ENCODE peak calls at places on chromosomes 13 and 19, in ten cellular contexts. O is mucosa of descending colon; L is body of pancreas; J is tibial nerve; M is sigmoid colon; T is aorta; G is CD8-positive, alpha-beta memory T cell; S is CD8-positive, alpha-beta T cell; F is psoas muscle; N is spleen. Y is an unnamed sample.

GRCh38 chr13:50224534-50224933 is 209.3 kb downstream of the KCNRG start:
- DNase-seq in O (no peak), L (no peak), J (no peak), M (no peak), T (no peak), G (no peak), S (no peak), F (no peak), N (no peak), Y (no peak)

GRCh38 chr19:2046046-2046907 is 4.8 kb downstream of the MKNK2 start:
- DNase-seq in O (no peak), L (peak; percentile 43), J (no peak), M (peak; percentile 69), T (peak; percentile 77), G (no peak), S (no peak), F (peak; percentile 62), N (peak; percentile 74), Y (no peak)

GRCh38 chr13:111912453-111912866 is 154.5 kb upstream of the SOX1 start:
- DNase-seq in O (no peak), L (no peak), J (no peak), M (peak; percentile 27), T (no peak), G (no peak), S (peak; percentile 2), F (no peak), N (peak; percentile 58), Y (no peak)

GRCh38 chr13:48334534-48335127 is 31.1 kb downstream of the RB1 start:
- DNase-seq in O (peak; percentile 22), L (no peak), J (no peak), M (no peak), T (no peak), G (no peak), S (no peak), F (no peak), N (no peak), Y (no peak)

GRCh38 chr19:44277331-44277730 is 17.6 kb downstream of the ZNF233 start:
- DNase-seq in O (no peak), L (no peak), J (no peak), M (no peak), T (no peak), G (no peak), S (no peak), F (no peak), N (no peak), Y (no peak)

GRCh38 chr19:51792932-51793331 is 2.0 kb upstream of the FPR3 start:
- DNase-seq in O (no peak), L (no peak), J (no peak), M (no peak), T (no peak), G (no peak), S (no peak), F (no peak), N (no peak), Y (no peak)

GRCh38 chr19:51367565-51368365 is 1.0 kb downstream of the CLDND2 start:
- DNase-seq in O (peak; percentile 99), L (peak; percentile 99), J (peak; percentile 98), M (peak; percentile 100), T (peak; percentile 100), G (peak; percentile 95), S (peak; percentile 97), F (peak; percentile 99), N (peak; percentile 100), Y (peak; percentile 95)

GRCh38 chr19:56105090-56105701 is 15.9 kb downstream of the ZNF787 start:
- DNase-seq in O (peak; percentile 92), L (peak; percentile 91), J (peak; percentile 52), M (peak; percentile 95), T (peak; percentile 91), G (no peak), S (peak; percentile 56), F (peak; percentile 88), N (peak; percentile 92), Y (no peak)

GRCh38 chr13:59261928-59262488 is 901.7 kb downstream of the DIAPH3 start:
- DNase-seq in O (no peak), L (no peak), J (no peak), M (no peak), T (no peak), G (no peak), S (no peak), F (no peak), N (no peak), Y (no peak)

GRCh38 chr13:32056316-32056715 is 24.7 kb downstream of the FRY start:
- DNase-seq in O (peak; percentile 60), L (no peak), J (no peak), M (no peak), T (no peak), G (no peak), S (no peak), F (no peak), N (no peak), Y (no peak)

GRCh38 chr19:2720777-2721569 is at the start of gene DIRAS1:
- DNase-seq in O (no peak), L (no peak), J (no peak), M (peak; percentile 51), T (no peak), G (no peak), S (no peak), F (peak; percentile 16), N (no peak), Y (no peak)

GRCh38 chr19:18424890-18425514 is 5.8 kb downstream of the SSBP4 start:
- DNase-seq in O (no peak), L (no peak), J (no peak), M (peak; percentile 60), T (no peak), G (peak; percentile 46), S (no peak), F (no peak), N (no peak), Y (no peak)

GRCh38 chr13:42014119-42014518 is 34.3 kb upstream of the DGKH start:
- DNase-seq in O (no peak), L (no peak), J (no peak), M (no peak), T (no peak), G (no peak), S (no peak), F (no peak), N (no peak), Y (no peak)

GRCh38 chr13:40579535-40579934 is 86.9 kb downstream of the FOXO1 start:
- DNase-seq in O (no peak), L (no peak), J (no peak), M (no peak), T (no peak), G (no peak), S (no peak), F (no peak), N (no peak), Y (no peak)

GRCh38 chr13:40576369-40576768 is 90.1 kb downstream of the FOXO1 start:
- DNase-seq in O (no peak), L (no peak), J (no peak), M (no peak), T (no peak), G (no peak), S (no peak), F (no peak), N (no peak), Y (no peak)

GRCh38 chr13:40580566-40581276 is 85.7 kb downstream of the FOXO1 start:
- DNase-seq in O (no peak), L (peak; percentile 31), J (no peak), M (no peak), T (no peak), G (no peak), S (no peak), F (no peak), N (no peak), Y (no peak)

GRCh38 chr13:40581277-40581579 is 85.2 kb downstream of the FOXO1 start:
- DNase-seq in O (no peak), L (no peak), J (no peak), M (no peak), T (no peak), G (no peak), S (no peak), F (no peak), N (no peak), Y (no peak)

DNA sequence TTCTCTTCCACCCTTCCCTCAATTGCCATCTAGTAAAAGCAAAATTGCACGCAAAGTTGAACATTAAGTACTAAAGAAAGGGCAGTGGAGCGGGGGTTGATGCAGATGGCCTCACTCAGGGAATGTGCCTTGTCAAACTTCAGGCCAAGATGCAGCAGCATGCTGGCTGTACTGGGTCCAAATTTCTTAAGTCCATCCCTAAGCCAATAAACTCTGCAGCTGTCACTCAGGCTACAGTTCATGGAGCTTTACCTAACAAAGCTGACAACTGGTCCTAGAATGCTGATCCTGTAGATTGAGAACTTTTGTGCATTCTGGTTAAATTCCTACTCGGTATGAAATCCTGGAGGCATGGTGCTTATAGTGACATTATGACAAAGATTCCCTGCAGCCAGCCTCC is 88.4 kb downstream of the FOXO1 start:
- DNase-seq in O (no peak), L (no peak), J (no peak), M (no peak), T (no peak), G (no peak), S (no peak), F (no peak), N (no peak), Y (no peak)
- H3K4me1 ChIP-seq in O (peaks cover 10% of the 10 kb centered on the region), L (peaks cover 49% of the 10 kb centered on the region), J (peaks cover 43% of the 10 kb centered on the region), M (peaks cover 30% of the 10 kb centered on the region), T (peaks cover 13% of the 10 kb centered on the region), G (peaks cover 95% of the 10 kb centered on the region), S (peaks cover 95% of the 10 kb centered on the region), F (peaks cover 80% of the 10 kb centered on the region), N (peaks cover 99% of the 10 kb centered on the region), Y (no peaks in the 10 kb centered on the region)

GRCh38 chr13:101916108-101916757 is 463.8 kb downstream of the ITGBL1 start:
- DNase-seq in O (no peak), L (peak; percentile 30), J (no peak), M (no peak), T (peak; percentile 73), G (no peak), S (no peak), F (no peak), N (no peak), Y (peak; percentile 66)
- H3K4me3 ChIP-seq in O (no peak overlapping the region), L (no peak overlapping the region), J (no peak overlapping the region), M (no peak overlapping the region), T (peak overlapping the region; percentile 15), G (no peak overlapping the region), S (no peak overlapping the region), F (peak overlapping the region; percentile 38), N (no peak overlapping the region), Y (peak overlapping the region; percentile 46)

GRCh38 chr19:29378126-29378525 is 147.7 kb upstream of the VSTM2B start:
- DNase-seq in O (no peak), L (no peak), J (no peak), M (peak; percentile 25), T (no peak), G (no peak), S (no peak), F (no peak), N (no peak), Y (no peak)
- H3K4me1 ChIP-seq in O (no peaks in the 10 kb centered on the region), L (no peaks in the 10 kb centered on the region), J (no peaks in the 10 kb centered on the region), M (no peaks in the 10 kb centered on the region), T (no peaks in the 10 kb centered on the region), G (no peaks in the 10 kb centered on the region), S (no peaks in the 10 kb centered on the region), F (no peaks in the 10 kb centered on the region), N (no peaks in the 10 kb centered on the region), Y (peaks cover 3% of the 10 kb centered on the region)

GRCh38 chr13:99105160-99105559 is 95.5 kb upstream of the UBAC2 start:
- DNase-seq in O (no peak), L (no peak), J (no peak), M (no peak), T (no peak), G (no peak), S (no peak), F (no peak), N (no peak), Y (no peak)

GRCh38 chr13:99104396-99104795 is 96.3 kb upstream of the UBAC2 start:
- DNase-seq in O (no peak), L (no peak), J (no peak), M (no peak), T (no peak), G (no peak), S (no peak), F (no peak), N (no peak), Y (no peak)

GRCh38 chr13:99103536-99103935 is 97.1 kb upstream of the UBAC2 start:
- DNase-seq in O (no peak), L (no peak), J (no peak), M (no peak), T (no peak), G (no peak), S (no peak), F (no peak), N (no peak), Y (no peak)
- H3K4me3 ChIP-seq in O (no peak overlapping the region), L (no peak overlapping the region), J (no peak overlapping the region), M (no peak overlapping the region), T (no peak overlapping the region), G (no peak overlapping the region), S (no peak overlapping the region), F (no peak overlapping the region), N (no peak overlapping the region), Y (no peak overlapping the region)